ENCODE peak calls at places on chromosomes 3 and 15, in eight cellular contexts. C is HL-60, S is left cardiac atrium, B is DMS153, X is lung, N is caudate nucleus, P is AG08396, O is astrocyte of the hippocampus. Q is an unnamed sample.
A peak's percentile ranks its signal among the peaks of the same experiment; 100 is the strongest.

GRCh38 chr3:58833501-58833900 is 166.9 kb upstream of the FAM3D start:
- DNase-seq in C (no peak), S (no peak), B (no peak), X (no peak), N (no peak), P (no peak), O (no peak), Q (no peak)

GRCh38 chr3:169901453-169901852 is 9.9 kb upstream of the SAMD7 start:
- DNase-seq in C (no peak), S (no peak), B (no peak), X (no peak), N (no peak), P (no peak), O (no peak), Q (no peak)

GRCh38 chr3:184126006-184126405 is 9.2 kb upstream of the EIF2B5 start:
- DNase-seq in C (no peak), S (no peak), B (no peak), X (no peak), N (no peak), P (no peak), O (no peak), Q (no peak)

GRCh38 chr3:127056281-127056680 is 73.4 kb downstream of the PLXNA1 start:
- DNase-seq in C (no peak), S (peak; percentile 13), B (no peak), X (no peak), N (no peak), P (no peak), O (no peak), Q (no peak)

GRCh38 chr3:56802793-56803192 is 1.0 kb upstream of the ARHGEF3 start:
- DNase-seq in C (no peak), S (no peak), B (no peak), X (no peak), N (no peak), P (no peak), O (no peak), Q (no peak)

GRCh38 chr15:32867313-32867626 is 149.5 kb downstream of the GREM1 start:
- DNase-seq in C (no peak), S (no peak), B (no peak), X (no peak), N (no peak), P (no peak), O (peak; percentile 64), Q (peak; percentile 78)

GRCh38 chr3:30012941-30013543 is 593.4 kb upstream of the TGFBR2 start:
- DNase-seq in C (peak; percentile 13), S (peak; percentile 80), B (peak; percentile 4), X (peak; percentile 72), N (no peak), P (peak; percentile 29), O (peak; percentile 79), Q (peak; percentile 24)

GRCh38 chr3:43087249-43087776 is 18.6 kb downstream of the POMGNT2 start:
- DNase-seq in C (no peak), S (no peak), B (no peak), X (no peak), N (no peak), P (no peak), O (no peak), Q (no peak)

GRCh38 chr3:47197287-47197686 is 33.4 kb upstream of the SETD2 start:
- DNase-seq in C (no peak), S (no peak), B (no peak), X (no peak), N (no peak), P (no peak), O (peak; percentile 2), Q (no peak)

GRCh38 chr3:184683900-184684560 is 27.8 kb downstream of the MAGEF1 start:
- DNase-seq in C (no peak), S (no peak), B (no peak), X (no peak), N (no peak), P (no peak), O (no peak), Q (no peak)

GRCh38 chr15:51255533-51255932 is 82.9 kb downstream of the CYP19A1 start:
- DNase-seq in C (no peak), S (no peak), B (no peak), X (no peak), N (no peak), P (no peak), O (no peak), Q (no peak)

GRCh38 chr15:81526029-81526428 is 152.0 kb upstream of the TMC3 start:
- DNase-seq in C (no peak), S (no peak), B (no peak), X (no peak), N (no peak), P (no peak), O (no peak), Q (no peak)

GRCh38 chr15:45714501-45715488 is 80.0 kb downstream of the SQOR start:
- DNase-seq in C (peak; percentile 57), S (peak; percentile 52), B (no peak), X (peak; percentile 56), N (no peak), P (peak; percentile 43), O (peak; percentile 64), Q (peak; percentile 20)

GRCh38 chr15:22867886-22868285 is 29.4 kb downstream of the NIPA2 start:
- DNase-seq in C (no peak), S (no peak), B (no peak), X (no peak), N (no peak), P (no peak), O (no peak), Q (no peak)

GRCh38 chr15:84598250-84598649 is 2.6 kb upstream of the ZSCAN2 start:
- DNase-seq in C (peak; percentile 64), S (no peak), B (no peak), X (no peak), N (no peak), P (peak; percentile 23), O (peak; percentile 32), Q (no peak)

GRCh38 chr15:20358066-20358780 is 183.4 kb downstream of the GOLGA6L6 start:
- DNase-seq in C (no peak), S (peak; percentile 32), B (no peak), X (no peak), N (no peak), P (no peak), O (no peak), Q (no peak)

GRCh38 chr3:176293277-176293676 is 904.0 kb downstream of the TBL1XR1 start:
- DNase-seq in C (no peak), S (no peak), B (no peak), X (no peak), N (no peak), P (no peak), O (no peak), Q (no peak)

GRCh38 chr3:133412511-133413165 is 12.8 kb downstream of the BFSP2 start:
- DNase-seq in C (no peak), S (peak; percentile 44), B (no peak), X (no peak), N (no peak), P (peak; percentile 40), O (no peak), Q (no peak)

GRCh38 chr3:53803816-53804545 is 42.2 kb downstream of the CHDH start:
- DNase-seq in C (no peak), S (no peak), B (no peak), X (no peak), N (no peak), P (no peak), O (no peak), Q (no peak)

GRCh38 chr3:34411596-34411995 is 613.2 kb downstream of the PDCD6IP start:
- DNase-seq in C (no peak), S (no peak), B (no peak), X (no peak), N (no peak), P (no peak), O (no peak), Q (no peak)

GRCh38 chr3:114060906-114061655 is 4.5 kb downstream of the QTRT2 start:
- DNase-seq in C (no peak), S (no peak), B (no peak), X (no peak), N (no peak), P (no peak), O (no peak), Q (no peak)

GRCh38 chr15:62850791-62851291 is 191.7 kb upstream of the TPM1 start:
- DNase-seq in C (no peak), S (no peak), B (no peak), X (no peak), N (no peak), P (peak; percentile 56), O (peak; percentile 94), Q (peak; percentile 56)

GRCh38 chr3:32004111-32004790 is 22.7 kb downstream of the ZNF860 start:
- DNase-seq in C (no peak), S (no peak), B (no peak), X (no peak), N (no peak), P (no peak), O (no peak), Q (no peak)

GRCh38 chr3:62567097-62568021 is 194.0 kb upstream of the FEZF2 start:
- DNase-seq in C (no peak), S (peak; percentile 60), B (no peak), X (peak; percentile 55), N (no peak), P (peak; percentile 61), O (peak; percentile 84), Q (peak; percentile 52)

GRCh38 chr3:194990454-194991337 is 280.3 kb downstream of the XXYLT1 start:
- DNase-seq in C (no peak), S (no peak), B (no peak), X (no peak), N (no peak), P (no peak), O (no peak), Q (no peak)

GRCh38 chr3:133857767-133858166 is 37.9 kb downstream of the RAB6B start:
- DNase-seq in C (peak; percentile 81), S (no peak), B (no peak), X (no peak), N (no peak), P (no peak), O (no peak), Q (no peak)

GRCh38 chr15:98143116-98143515 is 182.6 kb downstream of the ARRDC4 start:
- DNase-seq in C (no peak), S (no peak), B (no peak), X (no peak), N (no peak), P (no peak), O (no peak), Q (no peak)

GRCh38 chr3:111936191-111936841 is 42.5 kb upstream of the ABHD10 start:
- DNase-seq in C (no peak), S (no peak), B (no peak), X (no peak), N (no peak), P (peak; percentile 48), O (peak; percentile 59), Q (peak; percentile 53)

GRCh38 chr3:17645074-17645698 is 97.2 kb downstream of the TBC1D5 start:
- DNase-seq in C (peak; percentile 7), S (no peak), B (peak; percentile 14), X (no peak), N (no peak), P (peak; percentile 17), O (peak; percentile 77), Q (peak; percentile 36)

GRCh38 chr15:45179221-45179985 is 8.4 kb downstream of the SHF start:
- DNase-seq in C (no peak), S (no peak), B (no peak), X (peak; percentile 69), N (no peak), P (no peak), O (no peak), Q (no peak)

GRCh38 chr3:52979190-52979983 is 66.5 kb downstream of the SFMBT1 start:
- DNase-seq in C (no peak), S (no peak), B (no peak), X (no peak), N (no peak), P (no peak), O (no peak), Q (no peak)

GRCh38 chr3:18512007-18512406 is 86.9 kb upstream of the SATB1 start:
- DNase-seq in C (no peak), S (no peak), B (no peak), X (no peak), N (no peak), P (no peak), O (no peak), Q (no peak)

GRCh38 chr3:139439278-139439677 is 37.0 kb downstream of the RBP2 start:
- DNase-seq in C (no peak), S (no peak), B (no peak), X (no peak), N (no peak), P (no peak), O (no peak), Q (no peak)

GRCh38 chr3:28114893-28115292 is 126.5 kb upstream of the CMC1 start:
- DNase-seq in C (no peak), S (no peak), B (no peak), X (no peak), N (no peak), P (no peak), O (no peak), Q (no peak)

Q was measured in AG04450.